ENCODE peak calls at places on chromosomes 13 and 19, in four cellular contexts. I, H, V and T are unnamed samples.

GRCh38 chr19:1856345-1856697 is 7.1 kb downstream of the KLF16 start:
- DNase-seq in V (no peak), H (peak; percentile 70), I (no peak), T (no peak)

GRCh38 chr13:49086711-49087110 is 111.0 kb downstream of the FNDC3A start:
- DNase-seq in I (no peak), H (no peak), V (no peak), T (no peak)

GRCh38 chr19:39934584-39935233 is at the start of gene FCGBP:
- DNase-seq in H (no peak), I (no peak), V (no peak), T (no peak)

GRCh38 chr19:6215701-6216235 is 64.0 kb downstream of the MLLT1 start:
- DNase-seq in H (no peak), I (no peak), V (no peak), T (no peak)

GRCh38 chr13:68173111-68173510 is 943.0 kb upstream of the PCDH9 start:
- DNase-seq in I (no peak), V (no peak), H (no peak), T (no peak)

GRCh38 chr13:22311734-22312404 is 641.0 kb downstream of the FGF9 start:
- DNase-seq in H (no peak), I (no peak), V (peak; percentile 27), T (no peak)

GRCh38 chr19:49057636-49058234 is at the start of gene CGB7:
- DNase-seq in V (peak; percentile 70), I (no peak), H (peak; percentile 88), T (no peak)

GRCh38 chr13:71864981-71865857 is 1.8 kb downstream of the DACH1 start:
- DNase-seq in V (no peak), I (no peak), H (peak; percentile 91), T (no peak)

GRCh38 chr13:29204651-29205050 is 384.5 kb downstream of the MTUS2 start:
- DNase-seq in I (no peak), H (no peak), V (no peak), T (no peak)

GRCh38 chr13:26707122-26708006 is 53.2 kb downstream of the GPR12 start:
- DNase-seq in H (peak; percentile 86), V (no peak), I (no peak), T (no peak)

GRCh38 chr19:28234637-28235036 is 978.3 kb downstream of the UQCRFS1 start:
- DNase-seq in H (no peak), I (no peak), V (no peak), T (no peak)

GRCh38 chr19:17933414-17934129 is 757 bp downstream of the CCDC124 start:
- DNase-seq in I (no peak), H (peak; percentile 58), V (no peak), T (no peak)

GRCh38 chr19:48565090-48565489 is 13.1 kb downstream of the SULT2B1 start:
- DNase-seq in H (peak; percentile 76), V (no peak), I (no peak), T (no peak)

GRCh38 chr19:55146078-55146647 is 2.8 kb downstream of the TNNT1 start:
- DNase-seq in H (peak; percentile 88), V (peak; percentile 52), I (no peak), T (no peak)